ENCODE peak calls at places on chromosome 6, in eight cellular contexts. D is GM12865; Q is Jurkat, Clone E6-1; C is heart right ventricle; M is PC-9; E is CD8-positive, alpha-beta T cell; X is CD4-positive, alpha-beta memory T cell; Y is kidney epithelial cell. R is an unnamed sample.
A peak's percentile ranks its signal among the peaks of the same experiment; 100 is the strongest.

GRCh38 chr6:154829970-154830369 is 96.8 kb downstream of the SCAF8 start:
- DNase-seq in D (no peak), Q (no peak), C (no peak), M (no peak), E (no peak), X (no peak), Y (no peak), R (no peak)

GRCh38 chr6:36666726-36667591 is 11.6 kb upstream of the CDKN1A start:
- DNase-seq in D (peak; percentile 95), Q (no peak), C (peak; percentile 63), M (peak; percentile 87), E (no peak), X (no peak), Y (peak; percentile 92), R (peak; percentile 98)

GRCh38 chr6:168962886-168963285 is 290.8 kb downstream of the THBS2 start:
- DNase-seq in D (no peak), Q (no peak), C (peak; percentile 30), M (no peak), E (no peak), X (no peak), Y (no peak), R (no peak)

GRCh38 chr6:90386796-90387390 is 90.2 kb upstream of the BACH2 start:
- DNase-seq in D (no peak), Q (no peak), C (peak; percentile 23), M (no peak), E (no peak), X (no peak), Y (no peak), R (no peak)

GRCh38 chr6:148304976-148305375 is 37.7 kb upstream of the SASH1 start:
- DNase-seq in D (no peak), Q (no peak), C (no peak), M (no peak), E (no peak), X (no peak), Y (peak; percentile 43), R (no peak)

GRCh38 chr6:160088069-160088773 is 33.4 kb upstream of the SLC22A1 start:
- DNase-seq in D (no peak), Q (no peak), C (peak; percentile 44), M (peak; percentile 9), E (no peak), X (no peak), Y (peak; percentile 18), R (peak; percentile 20)

GRCh38 chr6:128519132-128519930 is 1.1 kb downstream of the PTPRK start:
- DNase-seq in D (peak; percentile 20), Q (peak; percentile 58), C (peak; percentile 45), M (peak; percentile 53), E (peak; percentile 15), X (peak; percentile 3), Y (no peak), R (no peak)

GRCh38 chr6:152206072-152206818 is 398.8 kb downstream of the ESR1 start:
- DNase-seq in D (peak; percentile 42), Q (peak; percentile 57), C (no peak), M (no peak), E (no peak), X (peak; percentile 33), Y (no peak), R (peak; percentile 55)

GRCh38 chr6:89022747-89023289 is 57.7 kb upstream of the PNRC1 start:
- DNase-seq in D (no peak), Q (no peak), C (no peak), M (no peak), E (no peak), X (no peak), Y (no peak), R (no peak)

GRCh38 chr6:128784266-128784665 is 98.7 kb upstream of the LAMA2 start:
- DNase-seq in D (no peak), Q (no peak), C (no peak), M (no peak), E (no peak), X (no peak), Y (no peak), R (no peak)

GRCh38 chr6:4774715-4775590 is 1.3 kb upstream of the CDYL start:
- DNase-seq in D (no peak), Q (no peak), C (peak; percentile 21), M (no peak), E (peak; percentile 24), X (no peak), Y (no peak), R (peak; percentile 75)

GRCh38 chr6:33315753-33316602 is 1.6 kb downstream of the ZBTB22 start:
- DNase-seq in D (no peak), Q (no peak), C (no peak), M (no peak), E (no peak), X (no peak), Y (no peak), R (peak; percentile 11)

GRCh38 chr6:33313709-33314514 is at the start of gene TAPBP:
- DNase-seq in D (peak; percentile 93), Q (peak; percentile 48), C (peak; percentile 70), M (peak; percentile 60), E (peak; percentile 72), X (peak; percentile 88), Y (no peak), R (peak; percentile 81)

GRCh38 chr6:33314515-33314942 is 651 bp upstream of the TAPBP start:
- DNase-seq in D (peak; percentile 85), Q (peak; percentile 74), C (peak; percentile 89), M (peak; percentile 58), E (no peak), X (peak; percentile 80), Y (no peak), R (peak; percentile 71)

GRCh38 chr6:33316603-33317417 is 734 bp downstream of the ZBTB22 start:
- DNase-seq in D (no peak), Q (no peak), C (no peak), M (no peak), E (no peak), X (no peak), Y (no peak), R (peak; percentile 26)

DNA sequence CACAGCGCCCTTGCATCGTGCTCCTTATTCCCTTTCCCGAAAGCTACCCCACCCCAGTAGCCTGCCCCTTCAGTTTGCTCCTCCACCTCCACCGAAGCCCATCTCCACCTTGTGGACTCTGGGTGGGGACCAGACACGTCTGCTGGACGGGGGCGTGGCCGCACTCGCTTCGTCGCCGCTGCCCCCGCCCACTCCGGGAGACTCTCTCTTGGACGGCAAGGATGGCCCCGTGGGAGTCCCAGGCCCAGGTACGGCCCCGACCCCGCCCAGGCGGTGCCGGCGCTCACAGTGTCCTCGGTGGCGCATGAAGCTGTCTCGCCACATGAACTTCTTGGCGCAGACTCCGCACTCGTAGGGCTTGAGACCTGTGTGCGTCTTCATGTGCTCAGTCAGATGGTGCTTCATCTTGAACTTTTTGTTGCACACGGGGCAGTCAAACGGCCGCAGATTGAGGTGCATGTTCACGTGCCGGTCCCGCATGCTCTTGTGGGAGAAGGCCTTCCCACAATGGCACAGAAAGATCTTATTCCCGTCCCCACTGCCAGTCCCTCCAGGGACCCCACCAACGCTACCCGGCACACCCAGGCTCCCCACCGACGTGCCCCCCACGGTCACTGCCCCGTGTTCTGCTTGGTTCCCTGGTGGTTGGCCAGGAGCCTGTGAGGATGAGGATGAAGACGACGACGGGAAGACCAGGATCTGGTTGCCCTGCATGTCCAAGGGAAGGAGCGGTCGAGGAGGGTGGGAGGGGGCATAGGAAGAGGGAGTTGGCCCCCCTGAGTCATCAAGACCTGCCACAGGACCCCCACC is 1.3 kb upstream of the TAPBP start:
- DNase-seq in D (peak; percentile 67), Q (no peak), C (peak; percentile 54), M (peak; percentile 60), E (no peak), X (no peak), Y (no peak), R (no peak)
- H3K4me3 ChIP-seq in D (peak overlapping the region; percentile 87), Q (peak overlapping the region; percentile 89), C (peak overlapping the region; percentile 89), M (no peak overlapping the region), E (peak overlapping the region; percentile 100), X (no peak overlapping the region), Y (no peak overlapping the region), R (no peak overlapping the region)

GRCh38 chr6:156978948-156979347 is 201.8 kb downstream of the ARID1B start:
- DNase-seq in D (peak; percentile 64), Q (no peak), C (no peak), M (no peak), E (no peak), X (no peak), Y (no peak), R (no peak)
- H3K4me3 ChIP-seq in D (no peak overlapping the region), Q (no peak overlapping the region), C (no peak overlapping the region), M (no peak overlapping the region), E (no peak overlapping the region), X (no peak overlapping the region), Y (no peak overlapping the region), R (no peak overlapping the region)

GRCh38 chr6:30206152-30206551 is 7.1 kb downstream of the TRIM26 start:
- DNase-seq in D (peak; percentile 30), Q (no peak), C (no peak), M (no peak), E (no peak), X (no peak), Y (no peak), R (no peak)

GRCh38 chr6:30211306-30211705 is 1.9 kb downstream of the TRIM26 start:
- DNase-seq in D (no peak), Q (no peak), C (no peak), M (no peak), E (no peak), X (no peak), Y (no peak), R (no peak)

GRCh38 chr6:30207619-30208295 is 5.4 kb downstream of the TRIM26 start:
- DNase-seq in D (no peak), Q (no peak), C (peak; percentile 25), M (no peak), E (no peak), X (no peak), Y (no peak), R (no peak)

GRCh38 chr6:30202366-30202765 is 10.8 kb downstream of the TRIM26 start:
- DNase-seq in D (no peak), Q (no peak), C (no peak), M (no peak), E (no peak), X (no peak), Y (no peak), R (no peak)

GRCh38 chr6:30206799-30207618 is 6.2 kb downstream of the TRIM26 start:
- DNase-seq in D (no peak), Q (no peak), C (no peak), M (no peak), E (no peak), X (no peak), Y (no peak), R (no peak)
- H3K4me3 ChIP-seq in D (no peak overlapping the region), Q (no peak overlapping the region), C (no peak overlapping the region), M (no peak overlapping the region), E (no peak overlapping the region), X (no peak overlapping the region), Y (no peak overlapping the region), R (no peak overlapping the region)

DNA sequence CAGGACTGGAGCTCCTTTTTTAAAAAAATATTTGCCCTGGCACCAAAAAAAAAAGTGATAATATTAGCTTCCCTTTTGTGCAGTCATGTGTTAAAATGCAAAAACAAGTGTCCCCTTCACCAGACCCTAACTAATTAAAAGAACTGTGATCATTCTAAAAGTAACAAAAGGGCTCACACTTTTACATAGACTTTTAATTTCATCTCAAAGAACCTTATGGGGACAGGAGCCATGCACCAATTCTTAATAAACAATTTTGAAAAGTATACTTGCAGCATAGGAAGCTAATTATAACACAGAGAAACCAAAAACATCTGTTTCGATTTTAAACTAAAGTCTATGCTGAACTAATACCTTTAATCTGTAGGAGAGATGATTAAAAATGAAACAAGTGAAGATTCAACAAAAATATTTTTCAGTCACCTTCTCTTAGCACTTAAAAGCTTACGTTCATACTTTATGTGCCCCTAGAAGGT is 17.3 kb downstream of the STX7 start:
- DNase-seq in D (peak; percentile 59), Q (no peak), C (no peak), M (no peak), E (no peak), X (no peak), Y (no peak), R (no peak)
- H3K4me3 ChIP-seq in D (peak overlapping the region; percentile 37), Q (no peak overlapping the region), C (no peak overlapping the region), M (no peak overlapping the region), E (no peak overlapping the region), X (no peak overlapping the region), Y (no peak overlapping the region), R (no peak overlapping the region)

R was measured in NB4.